ENCODE peak calls at places on chromosomes 5 and 9, in five cellular contexts. B, J, X, L and U are unnamed samples.

GRCh38 chr5:33725846-33726245 is 165.9 kb downstream of the ADAMTS12 start:
- DNase-seq in B (no peak), J (no peak), X (no peak), L (no peak), U (no peak)

GRCh38 chr5:42641321-42642005 is 115.2 kb upstream of the CCDC152 start:
- DNase-seq in B (no peak), J (no peak), X (no peak), L (no peak), U (no peak)

GRCh38 chr9:121098567-121099198 is 23.9 kb downstream of the CNTRL start:
- DNase-seq in B (no peak), J (no peak), X (no peak), L (no peak), U (no peak)

GRCh38 chr5:156759156-156759555 is 90.9 kb upstream of the PPP1R2B start:
- DNase-seq in B (no peak), J (no peak), X (no peak), L (no peak), U (no peak)

GRCh38 chr9:22041792-22042191 is 32.7 kb upstream of the CDKN2B start:
- DNase-seq in B (no peak), J (no peak), X (peak; percentile 71), L (no peak), U (no peak)

GRCh38 chr5:107885601-107886000 is 214.9 kb upstream of the EFNA5 start:
- DNase-seq in B (no peak), J (no peak), X (no peak), L (no peak), U (no peak)

GRCh38 chr9:33329117-33329563 is 38.8 kb downstream of the NFX1 start:
- DNase-seq in B (no peak), J (no peak), X (peak; percentile 82), L (no peak), U (no peak)

GRCh38 chr9:115202960-115203751 is 85.2 kb upstream of the TNC start:
- DNase-seq in B (no peak), J (no peak), X (no peak), L (peak; percentile 41), U (no peak)

GRCh38 chr5:77852514-77853352 is 76.6 kb upstream of the TBCA start:
- DNase-seq in B (peak; percentile 80), J (peak; percentile 82), X (no peak), L (peak; percentile 87), U (no peak)

DNA sequence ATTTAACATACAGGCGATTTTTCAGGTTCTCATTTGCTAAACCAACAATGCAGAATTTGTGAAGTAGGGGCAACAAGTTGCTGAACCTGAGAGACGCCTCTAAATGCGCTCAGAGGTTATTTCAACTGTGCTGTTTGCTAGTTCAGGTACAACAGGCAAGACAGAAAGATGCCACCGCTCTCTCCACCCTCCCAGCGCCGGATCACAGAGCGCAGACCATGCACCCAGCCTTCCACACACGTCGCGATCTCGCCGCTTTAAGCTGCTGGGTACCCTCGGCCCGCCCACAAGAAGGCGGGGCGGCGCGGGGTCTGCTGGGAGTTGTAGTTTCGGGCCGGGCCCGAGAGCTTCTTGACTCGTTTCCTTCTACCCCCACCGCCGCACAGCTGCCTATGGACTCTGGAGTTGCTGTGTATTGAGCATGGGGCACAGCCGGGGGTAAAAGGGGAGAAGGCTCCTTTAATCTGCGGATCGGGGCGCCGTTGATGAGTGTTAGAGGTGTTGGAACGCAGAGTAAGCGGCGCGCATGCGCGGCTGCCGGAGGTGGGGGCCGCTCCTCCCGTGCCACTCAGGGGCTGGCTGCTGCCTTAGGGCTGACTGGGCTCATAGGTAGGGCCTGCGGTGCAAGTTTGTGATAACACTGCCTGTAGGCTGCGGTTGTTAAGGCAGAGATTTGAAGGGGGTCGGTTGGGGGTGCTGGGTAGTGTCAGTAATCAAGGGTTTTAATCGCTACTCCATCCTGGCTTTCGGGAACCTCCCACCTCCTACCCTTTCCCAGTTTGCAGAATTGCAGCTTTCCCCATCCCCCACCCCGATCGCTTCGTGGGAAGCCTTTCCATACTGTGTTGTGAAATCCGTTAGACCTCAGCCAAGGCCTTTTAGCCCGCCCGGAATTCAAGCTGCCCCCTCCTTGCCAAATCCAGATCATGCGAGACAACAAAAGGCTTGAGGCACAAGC is 40.3 kb upstream of the ABCA1 start:
- DNase-seq in B (no peak), J (peak; percentile 98), X (peak; percentile 92), L (peak; percentile 92), U (peak; percentile 93)
- TF ChIP-seq EP300 in B (no peak), J (peak; percentile 56), X (peak; percentile 77), L (no peak), U (peak; percentile 58)

GRCh38 chr5:142883438-142883837 is 113.3 kb downstream of the ARHGAP26 start:
- DNase-seq in B (no peak), J (no peak), X (no peak), L (no peak), U (no peak)

GRCh38 chr5:142881727-142882126 is 111.5 kb downstream of the ARHGAP26 start:
- DNase-seq in B (no peak), J (no peak), X (no peak), L (no peak), U (no peak)

GRCh38 chr5:142884029-142884428 is 113.9 kb downstream of the ARHGAP26 start:
- DNase-seq in B (no peak), J (no peak), X (no peak), L (no peak), U (no peak)

GRCh38 chr5:142881076-142881466 is 110.9 kb downstream of the ARHGAP26 start:
- DNase-seq in B (no peak), J (no peak), X (no peak), L (no peak), U (no peak)

DNA sequence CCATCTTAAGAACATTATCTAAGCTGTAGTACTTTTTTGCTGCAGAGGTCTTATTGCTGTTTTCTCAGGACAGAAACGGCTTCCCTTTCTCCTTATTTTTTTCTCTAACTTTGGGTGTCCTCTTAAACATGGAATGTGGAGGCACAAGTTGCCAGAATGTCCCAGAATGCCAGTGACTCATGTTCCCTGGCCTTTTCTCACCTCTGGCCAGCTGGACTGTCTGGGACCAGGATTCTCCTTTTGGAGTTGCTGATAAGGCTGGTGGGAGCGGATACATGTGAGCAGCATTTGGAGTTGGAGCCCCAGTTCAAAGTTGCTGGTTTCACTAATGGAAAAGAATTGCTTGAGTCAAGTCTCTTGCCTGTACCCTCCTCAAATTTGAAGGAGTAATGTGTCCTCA is 112.8 kb downstream of the ARHGAP26 start:
- DNase-seq in B (no peak), J (no peak), X (no peak), L (no peak), U (no peak)
- TF ChIP-seq POLR2AphosphoS5 in B (no peak), J (no peak), X (no peak), L (no peak), U (no peak)

GRCh38 chr5:173323121-173323798 is 5.0 kb downstream of the STC2 start:
- DNase-seq in B (no peak), J (no peak), X (no peak), L (no peak), U (peak; percentile 64)

GRCh38 chr5:173326501-173326960 is 1.7 kb downstream of the STC2 start:
- DNase-seq in B (no peak), J (no peak), X (no peak), L (no peak), U (no peak)

GRCh38 chr5:173323799-173324114 is 4.5 kb downstream of the STC2 start:
- DNase-seq in B (no peak), J (no peak), X (no peak), L (no peak), U (no peak)

GRCh38 chr5:173325091-173325698 is 3.0 kb downstream of the STC2 start:
- DNase-seq in B (no peak), J (no peak), X (no peak), L (no peak), U (peak; percentile 14)

DNA sequence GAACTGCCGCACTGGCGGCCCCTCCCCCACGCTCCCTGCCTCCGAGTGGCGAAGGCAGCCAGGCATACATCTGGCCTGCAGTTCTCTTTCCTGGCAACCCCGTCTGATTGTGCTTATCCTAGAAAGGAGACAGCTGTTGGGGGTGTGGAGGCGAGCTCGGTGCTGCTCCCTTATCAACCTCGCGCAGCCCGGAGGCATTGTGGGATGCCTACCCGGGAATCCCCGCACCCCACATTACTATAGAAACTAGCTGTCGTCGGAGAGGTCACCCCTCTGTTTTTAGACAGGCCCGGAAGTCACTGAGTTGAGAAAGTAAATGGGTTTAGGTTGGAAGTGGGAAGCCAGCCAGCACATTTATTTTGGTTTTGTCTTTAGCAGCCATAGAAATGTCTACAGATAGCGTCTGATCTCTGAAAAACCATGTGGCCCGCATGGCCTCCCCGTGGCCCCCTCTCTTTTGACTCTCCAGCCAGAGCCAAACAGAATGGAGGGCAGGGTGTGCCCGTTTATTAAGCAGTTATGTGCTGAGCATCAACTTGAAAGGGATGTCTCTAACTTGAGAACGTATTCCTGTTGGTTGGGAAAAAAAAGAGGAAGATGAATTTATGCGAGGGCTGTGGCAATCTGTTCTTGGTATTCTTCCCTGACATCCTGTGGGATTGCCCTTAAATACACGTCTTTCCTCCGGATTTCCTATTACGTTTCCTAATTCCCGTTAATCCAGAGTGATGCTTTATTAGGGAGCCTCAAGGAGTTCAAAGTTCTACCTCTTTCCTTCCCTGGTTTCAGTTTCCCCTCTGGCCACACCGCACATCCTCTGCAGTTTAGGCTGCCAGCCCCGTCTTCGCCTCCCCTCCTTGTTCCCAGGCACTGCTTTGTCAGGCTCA is 3.9 kb downstream of the STC2 start:
- DNase-seq in B (no peak), J (no peak), X (peak; percentile 76), L (peak; percentile 94), U (peak; percentile 85)
- TF ChIP-seq EP300 in B (no peak), J (no peak), X (no peak), L (peak; percentile 87), U (no peak)

GRCh38 chr9:137241490-137242328 is 622 bp downstream of the TUBB4B start:
- DNase-seq in B (no peak), J (no peak), X (peak; percentile 70), L (peak; percentile 75), U (no peak)

GRCh38 chr9:137237759-137238726 is 3.0 kb upstream of the TUBB4B start:
- DNase-seq in B (no peak), J (no peak), X (no peak), L (no peak), U (no peak)

GRCh38 chr9:137242329-137243204 is 1.5 kb downstream of the TUBB4B start:
- DNase-seq in B (no peak), J (no peak), X (no peak), L (no peak), U (no peak)

GRCh38 chr9:137240841-137241489 is at the start of gene TUBB4B:
- DNase-seq in B (peak; percentile 100), J (peak; percentile 100), X (peak; percentile 99), L (peak; percentile 98), U (peak; percentile 99)

DNA sequence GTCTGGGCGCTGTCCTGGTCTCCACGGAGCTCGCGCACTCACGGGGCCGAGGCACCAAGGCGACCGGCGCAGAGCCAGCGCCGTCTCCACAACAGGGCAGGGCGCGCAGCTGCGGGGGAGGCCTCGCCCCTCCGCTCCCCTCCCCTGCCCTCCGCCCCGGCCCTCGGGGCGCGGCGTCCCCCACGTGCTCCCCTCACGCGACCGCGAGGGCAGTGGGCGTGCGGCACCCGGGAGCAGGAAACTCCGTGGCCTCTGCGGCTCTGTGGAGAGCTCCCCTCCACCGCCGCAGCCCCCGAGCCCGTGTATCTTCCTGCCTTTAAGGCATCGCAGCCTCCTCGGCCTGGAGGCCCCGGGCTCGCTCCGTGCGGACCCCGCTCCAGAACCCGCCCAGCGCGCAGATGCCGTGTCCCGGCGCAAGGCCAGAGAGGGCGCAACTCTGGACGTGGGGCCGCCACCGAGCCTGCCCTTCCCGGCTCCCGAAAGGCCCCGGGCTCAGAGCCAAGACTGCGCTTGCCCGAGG is 706 bp upstream of the TUBB4B start:
- DNase-seq in B (no peak), J (peak; percentile 93), X (peak; percentile 74), L (peak; percentile 84), U (peak; percentile 93)
- TF ChIP-seq POLR2AphosphoS5 in B (no peak), J (peak; percentile 36), X (no peak), L (no peak), U (no peak)

GRCh38 chr9:12859704-12860251 is 85.0 kb downstream of the LURAP1L start:
- DNase-seq in B (no peak), J (no peak), X (no peak), L (no peak), U (no peak)
- TF ChIP-seq EP300 in B (no peak), J (no peak), X (no peak), L (no peak), U (no peak)